ENCODE peak calls at places on chromosomes 6 and 20, in four cellular contexts. R, W, G and H are unnamed samples.

GRCh38 chr6:23505021-23505420 is 621.0 kb upstream of the NRSN1 start:
- DNase-seq in G (peak; percentile 69), R (no peak), W (no peak), H (no peak)

GRCh38 chr20:813386-813785 is 20.1 kb upstream of the FAM110A start:
- DNase-seq in R (no peak), G (no peak), W (no peak), H (no peak)

GRCh38 chr6:158567871-158568401 is 8.0 kb downstream of the TMEM181 start:
- DNase-seq in W (no peak), R (no peak), G (no peak), H (no peak)

GRCh38 chr20:51195419-51195901 is 172.6 kb upstream of the KCNG1 start:
- DNase-seq in W (no peak), R (no peak), G (peak; percentile 39), H (peak; percentile 84)

GRCh38 chr6:136962661-136963060 is 40.6 kb downstream of the SLC35D3 start:
- DNase-seq in R (no peak), G (peak; percentile 21), W (no peak), H (peak; percentile 29)

GRCh38 chr20:48682529-48683385 is 145.0 kb downstream of the PREX1 start:
- DNase-seq in G (peak; percentile 96), W (no peak), R (no peak), H (peak; percentile 74)

GRCh38 chr20:57878803-57879424 is 169.1 kb upstream of the PMEPA1 start:
- DNase-seq in R (no peak), G (no peak), W (no peak), H (no peak)

GRCh38 chr6:36149436-36149835 is 19.1 kb downstream of the MAPK13 start:
- DNase-seq in G (no peak), W (no peak), R (no peak), H (no peak)

GRCh38 chr6:27294409-27294808 is 17.7 kb downstream of the POM121L2 start:
- DNase-seq in W (no peak), R (no peak), G (no peak), H (peak; percentile 32)

GRCh38 chr6:151392429-151392828 is 1.1 kb upstream of the ZBTB2 start:
- DNase-seq in G (no peak), R (no peak), W (no peak), H (no peak)

GRCh38 chr20:34557936-34558319 is 590 bp upstream of the MAP1LC3A start:
- DNase-seq in W (no peak), R (no peak), G (peak; percentile 31), H (no peak)

GRCh38 chr6:90421656-90422055 is 125.0 kb upstream of the BACH2 start:
- DNase-seq in R (no peak), W (no peak), G (no peak), H (no peak)

GRCh38 chr20:11216451-11217314 is 542.9 kb upstream of the JAG1 start:
- DNase-seq in W (no peak), G (peak; percentile 89), R (no peak), H (peak; percentile 38)